ENCODE peak calls at places on chromosomes 6 and 20, in four cellular contexts. F, R, T and H are unnamed samples.

GRCh38 chr20:54133434-54134427 is 40.1 kb downstream of the CYP24A1 start:
- DNase-seq in R (no peak), T (no peak), F (no peak), H (no peak)

GRCh38 chr6:170444811-170445211 is 108.3 kb downstream of the PSMB1 start:
- DNase-seq in T (no peak), F (no peak), R (no peak), H (no peak)

GRCh38 chr6:51855310-51856082 is 231.9 kb downstream of the PKHD1 start:
- DNase-seq in R (no peak), T (no peak), F (no peak), H (no peak)

GRCh38 chr20:6104493-6105188 is 18.2 kb downstream of the FERMT1 start:
- DNase-seq in F (no peak), R (peak; percentile 14), T (no peak), H (no peak)

GRCh38 chr20:37538003-37538402 is 10.3 kb upstream of the BLCAP start:
- DNase-seq in T (no peak), R (no peak), F (no peak), H (no peak)

GRCh38 chr20:58892126-58892931 is 39.8 kb downstream of the GNAS start:
- DNase-seq in T (peak; percentile 82), F (peak; percentile 57), R (peak; percentile 71), H (peak; percentile 90)

GRCh38 chr20:62658593-62659159 is 16.4 kb downstream of the SLCO4A1 start:
- DNase-seq in T (no peak), R (no peak), F (no peak), H (no peak)

GRCh38 chr20:53489528-53489927 is 104.1 kb downstream of the ZNF217 start:
- DNase-seq in T (no peak), F (no peak), R (no peak), H (no peak)

GRCh38 chr6:127481628-127482027 is 22.4 kb upstream of the KIAA0408 start:
- DNase-seq in F (no peak), R (no peak), T (no peak), H (no peak)

GRCh38 chr6:12911387-12911960 is 194.9 kb downstream of the PHACTR1 start:
- DNase-seq in R (no peak), F (no peak), T (no peak), H (no peak)

GRCh38 chr6:7671076-7671475 is 54.8 kb upstream of the BMP6 start:
- DNase-seq in R (no peak), F (no peak), T (no peak), H (no peak)

GRCh38 chr20:38961530-38962043 is 557 bp upstream of the DHX35 start:
- DNase-seq in F (no peak), R (no peak), T (no peak), H (no peak)

GRCh38 chr6:108559097-108559883 is 1.4 kb upstream of the FOXO3 start:
- DNase-seq in F (peak; percentile 82), T (peak; percentile 93), R (peak; percentile 90), H (peak; percentile 98)

GRCh38 chr20:45340236-45340847 is 7.9 kb downstream of the SDC4 start:
- DNase-seq in F (no peak), R (no peak), T (peak; percentile 46), H (no peak)

GRCh38 chr6:150589828-150590227 is 9.9 kb upstream of the PLEKHG1 start:
- DNase-seq in R (no peak), T (no peak), F (no peak), H (no peak)

GRCh38 chr6:32073066-32073465 is 34.9 kb downstream of the CYP21A2 start:
- DNase-seq in F (no peak), R (no peak), T (no peak), H (no peak)

GRCh38 chr6:121865811-121866210 is 430.4 kb downstream of the GJA1 start:
- DNase-seq in R (no peak), F (no peak), T (no peak), H (no peak)

GRCh38 chr6:10144772-10145171 is 270.1 kb downstream of the TFAP2A start:
- DNase-seq in T (no peak), R (no peak), F (no peak), H (no peak)